ENCODE peak calls at places on chromosome 21, in eight cellular contexts. M, C, J, T, D, W, F and A are unnamed samples.

GRCh38 chr21:45209046-45209445 is 78.6 kb downstream of the POFUT2 start:
- DNase-seq in C (no peak), M (no peak), D (no peak), W (peak), T (no peak), F (no peak), J (no peak), A (no peak)

GRCh38 chr21:44311108-44311507 is 11.3 kb downstream of the PFKL start:
- DNase-seq in D (no peak), W (no peak), C (no peak), J (no peak), M (no peak), T (no peak), F (no peak), A (no peak)

GRCh38 chr21:9774347-9774746 is 747.0 kb upstream of the TPTE start:
- DNase-seq in W (no peak), T (no peak), D (no peak), M (no peak), J (no peak), C (no peak), F (no peak), A (no peak)

GRCh38 chr21:43467785-43468184 is 40.9 kb upstream of the SIK1 start:
- DNase-seq in M (no peak), C (peak), F (no peak), D (peak), W (no peak), J (no peak), T (no peak), A (no peak)

GRCh38 chr21:42010507-42011493 is 640 bp upstream of the ZBTB21 start:
- DNase-seq in W (peak), D (peak), F (peak), C (no peak), T (no peak), J (no peak), M (peak), A (no peak)

GRCh38 chr21:18986197-18986596 is 582.6 kb upstream of the TMPRSS15 start:
- DNase-seq in C (no peak), J (no peak), D (no peak), W (no peak), M (no peak), T (no peak), F (no peak), A (no peak)

GRCh38 chr21:40070871-40071270 is 203.6 kb downstream of the PCP4 start:
- DNase-seq in M (no peak), T (no peak), J (no peak), C (no peak), F (no peak), D (no peak), W (peak), A (no peak)

GRCh38 chr21:42654179-42654912 is 925 bp downstream of the PDE9A start:
- DNase-seq in J (no peak), D (peak), M (peak), C (no peak), W (peak), F (no peak), T (no peak), A (no peak)

GRCh38 chr21:46468110-46468774 is 9.6 kb downstream of the DIP2A start:
- DNase-seq in J (no peak), C (no peak), D (no peak), F (no peak), T (no peak), M (no peak), W (no peak), A (no peak)

GRCh38 chr21:42097860-42098259 is 26.7 kb downstream of the UMODL1 start:
- DNase-seq in C (peak), M (peak), F (peak), T (peak), D (peak), W (peak), J (peak), A (no peak)

GRCh38 chr21:32457360-32457840 is 44.9 kb downstream of the EVA1C start:
- DNase-seq in T (peak), C (no peak), M (no peak), F (peak), J (no peak), D (peak), W (no peak), A (no peak)

GRCh38 chr21:15472641-15473040 is 257.1 kb upstream of the USP25 start:
- DNase-seq in T (no peak), J (no peak), M (no peak), F (no peak), D (no peak), C (no peak), W (peak), A (no peak)

GRCh38 chr21:26717146-26717739 is 128.0 kb downstream of the ADAMTS1 start:
- DNase-seq in M (no peak), W (peak), C (no peak), D (no peak), J (no peak), T (no peak), F (no peak), A (no peak)

GRCh38 chr21:45179568-45180288 is 105.3 kb downstream of the ADARB1 start:
- DNase-seq in D (no peak), M (no peak), C (no peak), F (no peak), J (no peak), W (no peak), T (no peak), A (no peak)

GRCh38 chr21:31493350-31493880 is 149.4 kb upstream of the TIAM1 start:
- DNase-seq in C (no peak), M (no peak), F (no peak), J (no peak), W (no peak), D (no peak), T (no peak), A (no peak)

GRCh38 chr21:34004984-34005383 is 68.4 kb upstream of the MRPS6 start:
- DNase-seq in T (no peak), F (peak), J (no peak), C (no peak), W (no peak), M (no peak), D (no peak), A (peak)

GRCh38 chr21:36735724-36736310 is 36.9 kb downstream of the SIM2 start:
- DNase-seq in J (no peak), T (peak), M (no peak), C (no peak), F (no peak), D (no peak), W (no peak), A (no peak)

GRCh38 chr21:19256934-19257660 is 853.5 kb upstream of the TMPRSS15 start:
- DNase-seq in T (no peak), M (no peak), J (no peak), W (no peak), F (no peak), C (no peak), D (no peak), A (no peak)

GRCh38 chr21:44018127-44018526 is 6.0 kb downstream of the TRAPPC10 start:
- DNase-seq in W (no peak), T (no peak), F (no peak), C (no peak), D (no peak), M (no peak), J (no peak), A (no peak)

GRCh38 chr21:36966066-36966845 is at the start of gene HLCS:
- DNase-seq in D (peak), T (peak), J (peak), M (peak), F (peak), W (peak), C (peak), A (peak)

GRCh38 chr21:32135401-32136363 is 143.2 kb downstream of the MIS18A start:
- DNase-seq in T (no peak), C (peak), J (no peak), M (no peak), F (no peak), D (no peak), W (no peak), A (no peak)

GRCh38 chr21:25687787-25688186 is 46.9 kb downstream of the ATP5PF start:
- DNase-seq in F (no peak), W (no peak), J (no peak), D (no peak), T (no peak), C (no peak), M (no peak), A (no peak)

GRCh38 chr21:46294647-46295176 is 8.6 kb downstream of the YBEY start:
- DNase-seq in F (no peak), W (no peak), M (no peak), T (no peak), C (peak), D (no peak), J (no peak), A (no peak)

GRCh38 chr21:38511662-38512243 is 13.5 kb upstream of the ERG start:
- DNase-seq in D (no peak), C (no peak), F (no peak), M (no peak), W (no peak), J (no peak), T (no peak), A (no peak)
- TF ChIP-seq CTCF in D (no peak), C (no peak), F (no peak), M (no peak), W (peak), J (no peak), T (no peak), A (no peak)

DNA sequence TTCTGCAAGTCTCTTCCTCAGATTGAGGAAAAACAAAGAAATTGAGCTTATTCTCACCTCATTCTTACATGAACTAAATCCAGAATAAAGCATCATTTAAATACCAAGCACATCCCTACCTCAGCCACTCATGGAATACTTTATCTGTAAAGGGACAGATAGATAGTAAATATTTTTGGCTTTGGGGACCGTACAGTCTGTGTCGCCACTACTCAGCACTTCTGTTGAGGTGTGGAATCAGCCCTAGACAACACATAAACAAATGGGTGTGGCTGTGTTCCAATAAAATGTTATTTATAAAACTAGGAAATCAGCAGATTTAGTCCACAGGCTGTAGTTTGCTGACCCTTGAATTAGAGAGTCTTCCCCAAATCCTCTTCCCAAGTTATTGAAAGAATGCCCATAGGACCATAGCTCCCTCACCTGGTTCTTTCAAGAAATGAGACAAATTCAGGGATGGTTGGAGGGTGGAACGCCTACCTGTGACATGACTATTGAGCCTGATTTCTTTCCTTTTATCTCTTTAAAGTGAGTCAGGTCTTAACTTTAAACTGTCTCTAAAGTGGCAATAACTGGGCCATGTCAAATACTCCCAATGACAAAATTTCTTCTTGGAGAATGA is 878.5 kb downstream of the USP25 start:
- DNase-seq in M (no peak), T (no peak), D (no peak), C (no peak), J (no peak), W (peak), F (no peak), A (no peak)
- TF ChIP-seq CTCF in M (no peak), T (no peak), D (no peak), C (peak), J (no peak), W (peak), F (no peak), A (no peak)

GRCh38 chr21:29298348-29299045 is at the start of gene BACH1:
- DNase-seq in W (peak), F (peak), D (peak), M (peak), T (peak), C (peak), J (peak), A (peak)
- TF ChIP-seq CTCF in W (peak), F (peak), D (no peak), M (peak), T (no peak), C (peak), J (no peak), A (peak)

DNA sequence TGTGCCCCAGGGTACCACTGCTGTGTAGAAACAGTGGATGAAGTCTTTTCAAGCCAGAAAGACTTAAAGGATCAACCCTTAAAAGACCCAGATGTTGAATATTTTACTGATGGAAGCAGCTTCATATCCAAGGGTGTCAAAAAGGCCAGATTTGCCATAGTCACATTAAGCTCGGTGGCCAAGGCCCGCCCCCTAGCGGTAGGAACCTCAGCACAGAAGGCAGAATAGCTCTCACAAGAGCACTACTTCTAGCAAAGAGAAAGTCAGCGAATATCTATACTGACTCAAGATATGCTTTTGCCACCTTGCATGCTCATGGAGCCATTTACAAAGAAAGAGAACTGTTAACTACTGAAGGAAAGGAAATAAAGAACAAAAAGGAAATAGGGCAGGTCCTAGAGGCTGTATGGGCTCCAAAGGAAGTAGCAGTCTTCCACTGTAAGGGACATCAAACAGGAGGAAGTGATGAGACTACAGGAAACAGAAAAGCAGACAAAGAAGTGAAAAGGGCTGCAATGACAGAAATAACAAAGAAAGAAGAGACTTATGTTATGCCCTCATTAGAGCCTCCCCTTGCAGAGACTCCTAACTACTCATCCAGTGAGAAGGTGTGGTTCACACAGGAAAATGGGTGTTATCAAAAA is 90.5 kb downstream of the LIPI start:
- DNase-seq in M (peak), C (no peak), F (no peak), T (peak), W (no peak), D (peak), J (no peak), A (no peak)
- TF ChIP-seq CTCF in M (peak), C (peak), F (peak), T (peak), W (peak), D (peak), J (no peak), A (no peak)

GRCh38 chr21:23152130-23152529 is 2153.9 kb downstream of the NCAM2 start:
- DNase-seq in F (no peak), W (no peak), T (no peak), M (no peak), J (no peak), D (no peak), C (no peak), A (no peak)
- TF ChIP-seq CTCF in F (no peak), W (no peak), T (no peak), M (no peak), J (no peak), D (no peak), C (no peak), A (no peak)

DNA sequence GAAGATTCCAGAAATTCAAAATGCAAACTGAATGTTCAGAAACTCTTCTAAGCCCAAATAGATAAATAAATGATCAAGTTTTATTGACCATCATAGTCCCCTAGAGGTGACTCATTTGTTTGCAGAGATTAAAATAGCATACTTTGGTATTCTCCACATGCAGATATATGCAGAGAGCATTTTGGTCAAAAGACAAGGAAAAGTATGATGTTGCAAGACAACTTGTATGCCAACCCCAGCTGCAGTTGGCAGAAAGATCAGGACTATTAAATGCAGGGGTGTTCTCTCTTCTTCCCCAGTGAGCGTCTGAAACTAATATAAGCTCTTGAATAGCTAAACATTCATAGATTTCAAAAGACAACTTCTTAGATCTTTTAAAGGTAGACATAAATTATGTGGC is 404.9 kb downstream of the LTN1 start:
- DNase-seq in D (no peak), M (no peak), W (no peak), C (no peak), J (no peak), T (no peak), F (no peak), A (no peak)
- TF ChIP-seq CTCF in D (no peak), M (no peak), W (no peak), C (no peak), J (no peak), T (no peak), F (no peak), A (no peak)

GRCh38 chr21:35478096-35479080 is 429.3 kb upstream of the RUNX1 start:
- DNase-seq in J (no peak), W (no peak), C (peak), T (no peak), D (no peak), F (no peak), M (no peak), A (no peak)
- TF ChIP-seq CTCF in J (no peak), W (no peak), C (no peak), T (no peak), D (no peak), F (no peak), M (no peak), A (no peak)